ENCODE peak calls at places on chromosomes 2 and 18, in eight cellular contexts. W is heart left ventricle, S is AG04450, K is HTR-8/SVneo, Q is K562, P is progenitor cell of endocrine pancreas, M is HFFc6, T is ACHN. G is an unnamed sample.

GRCh38 chr2:152550386-152550785 is 166.9 kb downstream of the PRPF40A start:
- DNase-seq in M (no peak), S (no peak), K (no peak), T (no peak), Q (no peak), P (no peak), W (no peak), G (no peak)

GRCh38 chr2:204110250-204111183 is 174.0 kb downstream of the ICOS start:
- DNase-seq in W (no peak), S (no peak), M (peak; percentile 6), K (no peak), Q (no peak), P (no peak), T (no peak), G (no peak)

GRCh38 chr18:46352520-46353250 is 248.5 kb downstream of the HAUS1 start:
- DNase-seq in W (no peak), Q (no peak), P (no peak), M (no peak), K (no peak), T (no peak), S (no peak), G (no peak)

GRCh38 chr2:45293182-45293581 is 283.9 kb upstream of the SIX2 start:
- DNase-seq in W (no peak), Q (no peak), P (no peak), K (no peak), T (no peak), S (no peak), M (peak; percentile 16), G (no peak)

GRCh38 chr2:74448771-74449170 is 6.1 kb upstream of the INO80B start:
- DNase-seq in M (no peak), W (no peak), K (no peak), Q (no peak), S (no peak), T (no peak), P (no peak), G (no peak)

GRCh38 chr2:134662751-134663150 is 56.0 kb downstream of the TMEM163 start:
- DNase-seq in P (no peak), Q (no peak), M (no peak), T (no peak), S (no peak), K (no peak), W (no peak), G (no peak)

GRCh38 chr2:145028055-145028630 is 508.2 kb upstream of the ZEB2 start:
- DNase-seq in K (no peak), S (no peak), W (no peak), Q (no peak), P (no peak), T (no peak), M (no peak), G (no peak)

GRCh38 chr2:207571370-207571769 is 41.6 kb downstream of the CREB1 start:
- DNase-seq in Q (no peak), M (no peak), S (no peak), P (no peak), K (no peak), W (no peak), T (no peak), G (no peak)

GRCh38 chr2:28347596-28347995 is 45.1 kb upstream of the FOSL2 start:
- DNase-seq in P (no peak), Q (no peak), K (no peak), S (no peak), W (no peak), T (no peak), M (no peak), G (no peak)

GRCh38 chr18:9519431-9519830 is 44.1 kb downstream of the RALBP1 start:
- DNase-seq in K (no peak), P (no peak), M (no peak), S (no peak), T (no peak), Q (no peak), W (no peak), G (no peak)

G was measured in RWPE2.